ENCODE peak calls at places on chromosomes 16 and 17, in five cellular contexts. I, F, G, K and L are unnamed samples. For H3K4me1 and H3K27me3, the result is how much of the 10 kb centered on the place peaks cover.

GRCh38 chr17:49515196-49515770 is 20.2 kb downstream of the NGFR start:
- DNase-seq in I (peak), F (peak), G (peak), K (no peak), L (peak)

GRCh38 chr17:38877130-38877851 is 7.4 kb downstream of the LASP1 start:
- DNase-seq in I (no peak), F (peak), G (no peak), K (no peak), L (no peak)

GRCh38 chr17:7885357-7886226 is 3.0 kb upstream of the CHD3 start:
- DNase-seq in I (peak), F (peak), G (peak), K (no peak), L (peak)

GRCh38 chr17:39870776-39871175 is 2.8 kb downstream of the ZPBP2 start:
- DNase-seq in I (no peak), F (no peak), G (no peak), K (no peak), L (no peak)

GRCh38 chr17:1789936-1790335 is 28.1 kb downstream of the SERPINF1 start:
- DNase-seq in I (no peak), F (no peak), G (no peak), K (no peak), L (no peak)

GRCh38 chr17:20223808-20224328 is 214.7 kb downstream of the SPECC1 start:
- DNase-seq in I (peak), F (no peak), G (no peak), K (no peak), L (no peak)

GRCh38 chr16:8476824-8477223 is 113.5 kb downstream of the TMEM114 start:
- DNase-seq in I (no peak), F (no peak), G (no peak), K (no peak), L (no peak)

GRCh38 chr17:48728232-48729231 is at the start of gene HOXB13:
- DNase-seq in I (peak), F (peak), G (no peak), K (no peak), L (peak)

GRCh38 chr17:35423761-35424160 is 8.5 kb downstream of the SLFN12 start:
- DNase-seq in I (peak), F (no peak), G (no peak), K (no peak), L (peak)

GRCh38 chr17:78231991-78232759 is 744 bp downstream of the TMEM235 start:
- DNase-seq in I (no peak), F (peak), G (no peak), K (no peak), L (no peak)

GRCh38 chr17:60093694-60094093 is 15.0 kb upstream of the HEATR6 start:
- DNase-seq in I (no peak), F (no peak), G (no peak), K (no peak), L (no peak)

DNA sequence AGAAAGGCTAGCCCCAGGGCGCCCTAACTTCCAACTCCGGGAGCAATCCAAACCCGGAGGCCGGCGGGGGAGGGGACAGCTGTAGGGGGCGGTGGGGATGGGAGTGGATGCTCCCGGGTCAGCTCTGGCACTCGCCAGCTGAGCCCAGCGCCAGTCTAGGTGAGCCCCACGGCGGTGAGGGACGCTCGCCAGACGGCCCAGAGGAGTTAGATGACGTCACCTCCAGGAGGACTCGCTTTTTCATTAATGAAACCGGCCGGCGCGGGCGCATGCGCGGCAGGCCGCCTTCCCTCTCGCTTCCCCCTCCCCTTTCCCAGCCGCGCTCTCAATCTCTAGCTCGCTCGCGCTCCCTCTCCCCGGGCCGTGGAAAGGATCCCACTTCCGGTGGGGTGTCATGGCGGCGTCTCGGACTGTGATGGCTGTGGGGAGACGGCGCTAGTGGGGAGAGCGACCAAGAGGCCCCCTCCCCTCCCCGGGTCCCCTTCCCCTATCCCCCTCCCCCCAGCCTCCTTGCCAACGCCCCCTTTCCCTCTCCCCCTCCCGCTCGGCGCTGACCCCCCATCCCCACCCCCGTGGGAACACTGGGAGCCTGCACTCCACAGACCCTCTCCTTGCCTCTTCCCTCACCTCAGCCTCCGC is at the start of gene NF1:
- DNase-seq in I (peak), F (peak), G (peak), K (peak), L (peak)
- H3K14ac ChIP-seq in I (peak), F (peak), G (peak), K (peak), L (peak)

DNA sequence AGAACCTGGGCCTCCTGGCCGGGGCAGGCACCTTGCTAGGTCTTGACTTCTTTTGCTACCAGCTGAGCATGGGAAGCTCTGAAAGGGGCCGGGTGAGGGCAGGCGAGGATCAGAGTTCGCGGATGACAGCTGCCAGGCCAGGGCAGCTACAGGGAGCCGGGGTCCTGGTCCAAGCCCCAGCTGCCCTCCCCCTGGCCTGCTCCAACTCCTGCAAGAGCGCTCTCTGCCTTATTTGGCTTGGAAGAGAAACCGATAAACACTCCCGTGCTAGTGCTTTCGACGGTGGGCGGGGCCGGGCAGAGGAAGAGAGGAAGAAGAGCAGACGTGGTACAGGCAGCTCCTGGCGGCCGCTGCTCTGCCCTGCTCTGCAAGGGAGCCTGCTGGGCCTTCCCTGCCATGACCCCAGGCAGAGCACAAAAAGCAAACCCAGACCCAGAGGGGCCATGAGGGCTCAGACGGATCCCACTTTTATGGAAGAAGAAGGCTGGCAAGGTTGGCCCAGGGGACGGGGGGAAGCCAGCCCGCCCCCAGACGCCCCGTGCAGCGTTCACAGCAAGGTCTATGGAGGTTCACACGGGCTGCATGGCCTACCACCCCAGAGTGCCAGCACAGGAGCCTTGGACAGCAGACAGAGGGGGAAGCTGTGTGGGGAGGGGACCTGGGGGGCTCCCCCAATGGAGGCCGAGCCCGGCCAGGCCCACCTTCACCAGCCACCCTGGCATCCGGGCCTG is 25.6 kb downstream of the PIEZO1 start:
- DNase-seq in I (peak), F (peak), G (no peak), K (no peak), L (no peak)
- H3K4me1 ChIP-seq in I (under half), F (under half), G (under half), K (under half), L (under half)

DNA sequence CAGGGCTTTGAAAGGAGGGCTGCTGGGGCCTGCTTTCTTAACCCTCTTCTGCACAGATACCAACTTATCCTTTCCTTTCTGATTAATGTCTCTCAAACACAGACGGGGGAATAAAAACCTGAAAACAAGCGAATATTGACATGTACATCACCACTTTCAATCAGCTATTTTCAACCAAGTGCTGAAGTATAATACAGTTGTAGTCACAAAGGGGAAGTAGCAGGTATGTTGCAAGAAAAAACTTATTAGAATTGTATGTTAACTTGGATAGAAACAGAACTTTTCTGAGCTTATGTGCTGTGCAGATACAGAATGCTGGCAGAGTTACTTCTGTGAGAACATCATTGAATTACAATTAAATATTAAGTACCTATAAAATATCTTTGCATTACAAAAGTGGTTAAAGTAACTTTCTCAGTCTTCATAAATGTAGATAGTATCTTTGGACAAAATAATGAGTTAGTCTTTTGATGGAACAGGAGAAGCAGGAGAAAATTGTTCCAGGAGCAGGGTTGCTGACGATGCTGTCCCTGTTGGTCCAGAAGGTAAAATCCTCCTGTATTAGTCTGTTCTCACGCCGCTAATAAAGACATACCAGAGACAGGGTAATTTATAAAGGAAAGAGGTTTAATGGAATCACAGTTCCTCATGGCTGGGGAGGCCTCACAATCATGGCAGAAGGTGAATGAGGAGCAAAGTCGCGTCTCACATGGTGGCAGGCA is 59.5 kb downstream of the RPTOR start:
- DNase-seq in I (no peak), F (no peak), G (no peak), K (no peak), L (no peak)
- H3K27me3 ChIP-seq in I (under half), F (under half), G (under half), K (under half), L (under half)

GRCh38 chr17:47692895-47693666 is 880 bp upstream of the TBKBP1 start:
- DNase-seq in I (no peak), F (peak), G (no peak), K (no peak), L (no peak)

GRCh38 chr17:47694818-47695663 is 1.1 kb downstream of the TBKBP1 start:
- DNase-seq in I (peak), F (peak), G (no peak), K (no peak), L (peak)

GRCh38 chr17:47693667-47694017 is 319 bp upstream of the TBKBP1 start:
- DNase-seq in I (no peak), F (no peak), G (no peak), K (no peak), L (no peak)

GRCh38 chr17:47695664-47696376 is 1.9 kb downstream of the TBKBP1 start:
- DNase-seq in I (no peak), F (no peak), G (no peak), K (no peak), L (no peak)

DNA sequence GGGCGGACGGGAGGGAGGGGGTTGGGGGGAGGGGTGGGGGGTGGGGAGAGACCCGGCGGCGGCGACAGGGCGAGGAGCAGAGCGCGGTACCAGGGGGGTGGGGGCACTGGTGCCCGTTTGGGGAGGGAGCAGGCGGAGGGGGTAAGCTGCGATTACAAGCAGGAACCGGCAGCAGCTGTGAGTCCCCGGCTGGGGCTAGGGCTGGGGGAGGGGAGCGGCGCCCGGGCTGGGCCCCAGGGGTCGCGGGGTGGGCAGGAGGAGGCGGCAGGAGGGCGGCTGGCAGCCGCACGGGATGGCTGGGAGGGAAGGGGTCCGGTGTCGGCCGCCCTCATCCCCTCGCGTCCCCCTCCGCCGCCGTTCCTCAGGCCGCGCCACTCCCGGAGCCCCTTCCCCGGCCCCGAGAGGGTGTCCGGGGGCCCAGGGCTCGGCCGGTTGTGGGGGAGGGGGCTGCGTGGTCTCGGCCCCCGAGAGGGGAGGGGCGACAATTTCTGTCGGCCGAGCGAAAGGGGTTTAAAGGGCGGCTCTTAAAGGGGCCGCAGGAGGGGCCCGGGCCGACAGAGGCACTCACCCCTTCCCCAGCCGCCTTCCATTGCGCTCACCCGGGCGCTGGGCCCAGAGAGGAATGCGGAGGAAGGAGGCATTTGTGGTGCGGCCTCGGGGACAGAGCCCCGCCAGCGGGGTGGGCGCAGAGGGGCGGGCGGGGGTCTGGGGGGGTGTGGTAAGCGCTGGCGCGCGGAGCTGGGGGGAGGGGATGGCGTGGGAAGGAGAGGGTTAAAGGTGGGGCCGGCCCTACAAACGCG is at the start of gene TBKBP1:
- DNase-seq in I (peak), F (peak), G (peak), K (peak), L (peak)
- H3K14ac ChIP-seq in I (peak), F (no peak), G (peak), K (no peak), L (peak)